ENCODE peak calls at places on chromosomes 1 and 21, in four cellular contexts. One of them, this sample, is unnamed.

GRCh38 chr21:25370311-25370744 is 237.0 kb downstream of the MRPL39 start:
- DNase-seq in neural progenitor cell: no peak
- DNase-seq in lower lobe of right lung: no peak
- DNase-seq in mucosa of descending colon: no peak
- DNase-seq in this sample: no peak

GRCh38 chr1:50968884-50969610 is 998 bp upstream of the CDKN2C start:
- DNase-seq in neural progenitor cell: peak; percentile 65
- DNase-seq in lower lobe of right lung: peak; percentile 71
- DNase-seq in mucosa of descending colon: peak; percentile 59
- DNase-seq in this sample: no peak

GRCh38 chr1:41662656-41663437 is 178.4 kb upstream of the EDN2 start:
- DNase-seq in neural progenitor cell: peak; percentile 72
- DNase-seq in lower lobe of right lung: peak; percentile 61
- DNase-seq in mucosa of descending colon: peak; percentile 25
- DNase-seq in this sample: peak; percentile 37

GRCh38 chr1:198253668-198254067 is 96.9 kb downstream of the NEK7 start:
- DNase-seq in neural progenitor cell: peak; percentile 23
- DNase-seq in lower lobe of right lung: no peak
- DNase-seq in mucosa of descending colon: no peak
- DNase-seq in this sample: peak; percentile 20

GRCh38 chr1:58443986-58444603 is 102.4 kb downstream of the OMA1 start:
- DNase-seq in neural progenitor cell: no peak
- DNase-seq in lower lobe of right lung: no peak
- DNase-seq in mucosa of descending colon: no peak
- DNase-seq in this sample: peak; percentile 46

GRCh38 chr1:177847843-177848242 is 122.0 kb downstream of the SEC16B start:
- DNase-seq in neural progenitor cell: no peak
- DNase-seq in lower lobe of right lung: no peak
- DNase-seq in mucosa of descending colon: no peak
- DNase-seq in this sample: no peak

GRCh38 chr1:96715482-96715881 is 6.1 kb upstream of the PTBP2 start:
- DNase-seq in neural progenitor cell: no peak
- DNase-seq in lower lobe of right lung: no peak
- DNase-seq in mucosa of descending colon: no peak
- DNase-seq in this sample: no peak

GRCh38 chr1:87706779-87707228 is 378.1 kb downstream of the LMO4 start:
- DNase-seq in neural progenitor cell: no peak
- DNase-seq in lower lobe of right lung: no peak
- DNase-seq in mucosa of descending colon: no peak
- DNase-seq in this sample: no peak

GRCh38 chr1:198641506-198641905 is 2.7 kb downstream of the PTPRC start:
- DNase-seq in neural progenitor cell: no peak
- DNase-seq in lower lobe of right lung: no peak
- DNase-seq in mucosa of descending colon: no peak
- DNase-seq in this sample: no peak

GRCh38 chr1:151384584-151384983 is 12.1 kb upstream of the SELENBP1 start:
- DNase-seq in neural progenitor cell: no peak
- DNase-seq in lower lobe of right lung: no peak
- DNase-seq in mucosa of descending colon: no peak
- DNase-seq in this sample: no peak

GRCh38 chr1:235088440-235088839 is 40.2 kb downstream of the TOMM20 start:
- DNase-seq in neural progenitor cell: no peak
- DNase-seq in lower lobe of right lung: no peak
- DNase-seq in mucosa of descending colon: no peak
- DNase-seq in this sample: no peak

GRCh38 chr1:168227620-168228019 is 1.8 kb downstream of the SFT2D2 start:
- DNase-seq in neural progenitor cell: no peak
- DNase-seq in lower lobe of right lung: no peak
- DNase-seq in mucosa of descending colon: no peak
- DNase-seq in this sample: no peak

GRCh38 chr1:14608308-14608707 is 9.8 kb downstream of the KAZN start:
- DNase-seq in neural progenitor cell: no peak
- DNase-seq in lower lobe of right lung: no peak
- DNase-seq in mucosa of descending colon: no peak
- DNase-seq in this sample: no peak

GRCh38 chr1:161792740-161793139 is 26.6 kb downstream of the ATF6 start:
- DNase-seq in neural progenitor cell: peak; percentile 38
- DNase-seq in lower lobe of right lung: no peak
- DNase-seq in mucosa of descending colon: peak; percentile 23
- DNase-seq in this sample: peak; percentile 32

GRCh38 chr1:110070968-110071307 is 466 bp upstream of the ALX3 start:
- DNase-seq in neural progenitor cell: no peak
- DNase-seq in lower lobe of right lung: no peak
- DNase-seq in mucosa of descending colon: no peak
- DNase-seq in this sample: no peak

GRCh38 chr1:207860531-207860930 is 50.4 kb downstream of the CD34 start:
- DNase-seq in neural progenitor cell: no peak
- DNase-seq in lower lobe of right lung: no peak
- DNase-seq in mucosa of descending colon: no peak
- DNase-seq in this sample: no peak

GRCh38 chr1:1425753-1426495 is 4.8 kb upstream of the ANKRD65 start:
- DNase-seq in neural progenitor cell: peak; percentile 54
- DNase-seq in lower lobe of right lung: peak; percentile 50
- DNase-seq in mucosa of descending colon: no peak
- DNase-seq in this sample: no peak

GRCh38 chr21:29121759-29122158 is 8.7 kb upstream of the MAP3K7CL start:
- DNase-seq in neural progenitor cell: no peak
- DNase-seq in lower lobe of right lung: no peak
- DNase-seq in mucosa of descending colon: no peak
- DNase-seq in this sample: no peak

GRCh38 chr1:31476891-31477846 is 64.2 kb downstream of the SERINC2 start:
- DNase-seq in neural progenitor cell: no peak
- DNase-seq in lower lobe of right lung: no peak
- DNase-seq in mucosa of descending colon: no peak
- DNase-seq in this sample: no peak

GRCh38 chr1:79604490-79605198 is 598.1 kb upstream of the ADGRL4 start:
- DNase-seq in neural progenitor cell: peak; percentile 4
- DNase-seq in lower lobe of right lung: no peak
- DNase-seq in mucosa of descending colon: no peak
- DNase-seq in this sample: no peak

GRCh38 chr1:59553381-59553780 is 256.5 kb downstream of the FGGY start:
- DNase-seq in neural progenitor cell: no peak
- DNase-seq in lower lobe of right lung: no peak
- DNase-seq in mucosa of descending colon: no peak
- DNase-seq in this sample: no peak

GRCh38 chr1:29635501-29636263 is 399.4 kb downstream of the PTPRU start:
- DNase-seq in neural progenitor cell: no peak
- DNase-seq in lower lobe of right lung: no peak
- DNase-seq in mucosa of descending colon: no peak
- DNase-seq in this sample: no peak

GRCh38 chr1:68375919-68376318 is 73.8 kb downstream of the RPE65 start:
- DNase-seq in neural progenitor cell: no peak
- DNase-seq in lower lobe of right lung: no peak
- DNase-seq in mucosa of descending colon: no peak
- DNase-seq in this sample: no peak

GRCh38 chr1:180178511-180179161 is 24.0 kb downstream of the QSOX1 start:
- DNase-seq in neural progenitor cell: peak; percentile 75
- DNase-seq in lower lobe of right lung: peak; percentile 67
- DNase-seq in mucosa of descending colon: peak; percentile 80
- DNase-seq in this sample: no peak

GRCh38 chr1:207085887-207086286 is 2.8 kb upstream of the C4BPB start:
- DNase-seq in neural progenitor cell: no peak
- DNase-seq in lower lobe of right lung: no peak
- DNase-seq in mucosa of descending colon: no peak
- DNase-seq in this sample: no peak

GRCh38 chr1:150567717-150568561 is 11.5 kb downstream of the MCL1 start:
- DNase-seq in neural progenitor cell: peak; percentile 93
- DNase-seq in lower lobe of right lung: peak; percentile 91
- DNase-seq in mucosa of descending colon: peak; percentile 76
- DNase-seq in this sample: peak; percentile 98

GRCh38 chr1:88802404-88802803 is 89.0 kb downstream of the GTF2B start:
- DNase-seq in neural progenitor cell: no peak
- DNase-seq in lower lobe of right lung: no peak
- DNase-seq in mucosa of descending colon: no peak
- DNase-seq in this sample: no peak

GRCh38 chr1:33826311-33826710 is 37.6 kb upstream of the HMGB4 start:
- DNase-seq in neural progenitor cell: no peak
- DNase-seq in lower lobe of right lung: no peak
- DNase-seq in mucosa of descending colon: no peak
- DNase-seq in this sample: no peak

DNA sequence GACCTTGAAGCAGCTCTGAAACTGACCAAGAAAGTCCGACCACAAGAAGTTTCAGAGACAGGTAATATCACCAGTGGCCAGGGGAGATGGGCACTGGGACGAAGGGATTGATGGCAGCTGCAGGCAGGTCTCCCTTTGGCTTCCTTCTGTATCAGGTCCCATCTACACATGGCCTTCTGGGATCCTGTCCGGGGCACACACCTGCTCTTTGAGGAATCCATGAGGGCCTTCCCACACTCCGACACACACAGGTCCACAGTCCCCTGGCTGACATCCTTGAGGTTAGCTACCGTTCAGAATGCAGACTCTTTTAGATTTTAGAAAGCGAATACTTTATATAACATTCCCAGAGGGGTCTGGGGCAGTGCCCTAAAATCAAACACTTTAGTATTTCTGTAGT is 26.5 kb upstream of the TMEM125 start:
- DNase-seq in neural progenitor cell: no peak
- DNase-seq in lower lobe of right lung: no peak
- DNase-seq in mucosa of descending colon: no peak
- DNase-seq in this sample: no peak
- H3K36me3 ChIP-seq in neural progenitor cell: no peaks in the 10 kb centered on the region
- H3K36me3 ChIP-seq in lower lobe of right lung: no peaks in the 10 kb centered on the region
- H3K36me3 ChIP-seq in mucosa of descending colon: no peaks in the 10 kb centered on the region
- H3K36me3 ChIP-seq in this sample: no peaks in the 10 kb centered on the region

GRCh38 chr1:147636314-147636713 is 34.0 kb downstream of the ACP6 start:
- DNase-seq in neural progenitor cell: no peak
- DNase-seq in lower lobe of right lung: no peak
- DNase-seq in mucosa of descending colon: no peak
- DNase-seq in this sample: no peak
- H3K36me3 ChIP-seq in neural progenitor cell: no peaks in the 10 kb centered on the region
- H3K36me3 ChIP-seq in lower lobe of right lung: no peaks in the 10 kb centered on the region
- H3K36me3 ChIP-seq in mucosa of descending colon: no peaks in the 10 kb centered on the region
- H3K36me3 ChIP-seq in this sample: no peaks in the 10 kb centered on the region

GRCh38 chr1:203308205-203309114 is 3.1 kb downstream of the BTG2 start:
- DNase-seq in neural progenitor cell: peak; percentile 40
- DNase-seq in lower lobe of right lung: no peak
- DNase-seq in mucosa of descending colon: peak; percentile 32
- DNase-seq in this sample: no peak
- H3K36me3 ChIP-seq in neural progenitor cell: no peaks in the 10 kb centered on the region
- H3K36me3 ChIP-seq in lower lobe of right lung: peaks cover 39% of the 10 kb centered on the region
- H3K36me3 ChIP-seq in mucosa of descending colon: no peaks in the 10 kb centered on the region
- H3K36me3 ChIP-seq in this sample: peaks cover 12% of the 10 kb centered on the region

GRCh38 chr1:11147371-11147770 is 41.8 kb upstream of the ANGPTL7 start:
- DNase-seq in neural progenitor cell: no peak
- DNase-seq in lower lobe of right lung: no peak
- DNase-seq in mucosa of descending colon: no peak
- DNase-seq in this sample: peak; percentile 37
- H3K36me3 ChIP-seq in neural progenitor cell: no peaks in the 10 kb centered on the region
- H3K36me3 ChIP-seq in lower lobe of right lung: peaks cover 78% of the 10 kb centered on the region
- H3K36me3 ChIP-seq in mucosa of descending colon: no peaks in the 10 kb centered on the region
- H3K36me3 ChIP-seq in this sample: peaks cover 9% of the 10 kb centered on the region

GRCh38 chr1:101026394-101026788 is 807 bp upstream of the DPH5 start:
- DNase-seq in neural progenitor cell: no peak
- DNase-seq in lower lobe of right lung: no peak
- DNase-seq in mucosa of descending colon: no peak
- DNase-seq in this sample: no peak
- H3K36me3 ChIP-seq in neural progenitor cell: no peaks in the 10 kb centered on the region
- H3K36me3 ChIP-seq in lower lobe of right lung: no peaks in the 10 kb centered on the region
- H3K36me3 ChIP-seq in mucosa of descending colon: no peaks in the 10 kb centered on the region
- H3K36me3 ChIP-seq in this sample: no peaks in the 10 kb centered on the region

DNA sequence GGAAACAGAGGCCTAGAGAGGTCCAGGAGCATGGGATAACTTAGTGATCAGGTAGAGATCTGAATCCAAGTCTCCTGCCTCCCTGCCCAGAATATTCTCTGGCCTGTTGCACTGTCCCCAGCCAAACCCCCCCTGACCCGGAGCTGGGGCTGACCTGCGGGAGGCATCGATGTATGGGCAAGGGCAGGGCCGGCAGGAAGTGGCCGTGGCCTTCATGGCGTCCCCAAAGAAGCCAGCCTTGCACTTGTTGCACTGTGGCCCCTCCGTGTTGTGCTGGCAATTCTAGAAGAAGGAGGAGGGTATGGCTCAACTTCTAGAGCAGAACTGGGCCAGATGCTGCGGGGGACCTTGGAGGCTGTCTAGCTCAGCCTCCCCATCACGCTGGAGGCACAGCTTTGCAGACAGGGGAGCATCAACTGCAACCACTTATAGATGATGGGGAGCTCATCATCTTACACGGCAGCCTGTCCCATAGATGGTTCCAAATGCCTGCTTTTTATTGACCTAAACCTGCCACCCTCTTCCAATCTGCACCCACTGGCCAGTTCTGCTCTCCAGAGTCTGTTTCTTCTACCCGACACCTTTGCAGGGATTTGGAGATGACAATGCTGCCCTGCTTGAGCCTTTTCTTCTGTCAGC is 58.2 kb downstream of the HSPG2 start:
- DNase-seq in neural progenitor cell: no peak
- DNase-seq in lower lobe of right lung: no peak
- DNase-seq in mucosa of descending colon: no peak
- DNase-seq in this sample: no peak
- H3K36me3 ChIP-seq in neural progenitor cell: no peaks in the 10 kb centered on the region
- H3K36me3 ChIP-seq in lower lobe of right lung: peaks cover 84% of the 10 kb centered on the region
- H3K36me3 ChIP-seq in mucosa of descending colon: peaks cover 5% of the 10 kb centered on the region
- H3K36me3 ChIP-seq in this sample: peaks cover 64% of the 10 kb centered on the region

GRCh38 chr21:34970566-34970965 is 78.5 kb downstream of the RUNX1 start:
- DNase-seq in neural progenitor cell: no peak
- DNase-seq in lower lobe of right lung: no peak
- DNase-seq in mucosa of descending colon: no peak
- DNase-seq in this sample: no peak

GRCh38 chr21:34970126-34970525 is 79.0 kb downstream of the RUNX1 start:
- DNase-seq in neural progenitor cell: no peak
- DNase-seq in lower lobe of right lung: no peak
- DNase-seq in mucosa of descending colon: no peak
- DNase-seq in this sample: no peak

GRCh38 chr21:34973685-34974084 is 75.4 kb downstream of the RUNX1 start:
- DNase-seq in neural progenitor cell: no peak
- DNase-seq in lower lobe of right lung: no peak
- DNase-seq in mucosa of descending colon: no peak
- DNase-seq in this sample: no peak

GRCh38 chr21:34969431-34970036 is 79.6 kb downstream of the RUNX1 start:
- DNase-seq in neural progenitor cell: no peak
- DNase-seq in lower lobe of right lung: no peak
- DNase-seq in mucosa of descending colon: no peak
- DNase-seq in this sample: no peak

GRCh38 chr21:34971656-34972055 is 77.4 kb downstream of the RUNX1 start:
- DNase-seq in neural progenitor cell: no peak
- DNase-seq in lower lobe of right lung: no peak
- DNase-seq in mucosa of descending colon: no peak
- DNase-seq in this sample: no peak
- H3K36me3 ChIP-seq in neural progenitor cell: no peaks in the 10 kb centered on the region
- H3K36me3 ChIP-seq in lower lobe of right lung: no peaks in the 10 kb centered on the region
- H3K36me3 ChIP-seq in mucosa of descending colon: no peaks in the 10 kb centered on the region
- H3K36me3 ChIP-seq in this sample: no peaks in the 10 kb centered on the region

GRCh38 chr21:42133131-42133530 is 62.0 kb downstream of the UMODL1 start:
- DNase-seq in neural progenitor cell: no peak
- DNase-seq in lower lobe of right lung: no peak
- DNase-seq in mucosa of descending colon: no peak
- DNase-seq in this sample: no peak
- H3K36me3 ChIP-seq in neural progenitor cell: no peaks in the 10 kb centered on the region
- H3K36me3 ChIP-seq in lower lobe of right lung: no peaks in the 10 kb centered on the region
- H3K36me3 ChIP-seq in mucosa of descending colon: no peaks in the 10 kb centered on the region
- H3K36me3 ChIP-seq in this sample: no peaks in the 10 kb centered on the region

This sample was measured in BJ.